ENCODE peak calls at places on chromosomes 13 and 19, in four cellular contexts. V is mucosa of gallbladder, K is cardiac muscle cell, J is testis. M is an unnamed sample.

GRCh38 chr13:41345165-41345920 is 34.3 kb downstream of the NAA16 start:
- DNase-seq in J (no peak), K (no peak), V (no peak), M (no peak)

GRCh38 chr19:56121180-56122167 is at the start of gene ZNF787:
- DNase-seq in V (peak), K (peak), J (peak), M (peak)

GRCh38 chr13:77333521-77334083 is 6.7 kb upstream of the MYCBP2 start:
- DNase-seq in V (no peak), J (no peak), K (no peak), M (no peak)

GRCh38 chr13:23516190-23516589 is 54.0 kb upstream of the TNFRSF19 start:
- DNase-seq in K (peak), J (no peak), V (no peak), M (no peak)

GRCh38 chr13:27450921-27451461 is 627 bp upstream of the MTIF3 start:
- DNase-seq in J (peak), K (peak), V (peak), M (peak)

GRCh38 chr13:91817250-91817649 is 418.8 kb downstream of the GPC5 start:
- DNase-seq in K (peak), V (no peak), J (no peak), M (no peak)

GRCh38 chr19:42441047-42441440 is 1.7 kb downstream of the CXCL17 start:
- DNase-seq in K (no peak), V (no peak), J (no peak), M (no peak)

GRCh38 chr19:9309139-9309973 is at the start of gene ZNF699:
- DNase-seq in K (peak), J (peak), V (peak), M (peak)

GRCh38 chr13:41345921-41346589 is 35.0 kb downstream of the NAA16 start:
- DNase-seq in V (no peak), J (no peak), K (peak), M (no peak)

GRCh38 chr13:109204252-109204651 is 574.8 kb downstream of the MYO16 start:
- DNase-seq in V (no peak), J (no peak), K (no peak), M (no peak)

GRCh38 chr19:57570707-57571106 is 8.0 kb downstream of the ZNF416 start:
- DNase-seq in V (no peak), J (no peak), K (no peak), M (no peak)

GRCh38 chr13:90746230-90746629 is 601.3 kb upstream of the MIR17HG start:
- DNase-seq in V (no peak), J (no peak), K (no peak), M (no peak)

GRCh38 chr13:30654430-30654829 is 36.7 kb downstream of the USPL1 start:
- DNase-seq in K (no peak), V (no peak), J (no peak), M (no peak)

GRCh38 chr19:48390188-48391099 is 907 bp downstream of the KDELR1 start:
- DNase-seq in V (peak), K (peak), J (peak), M (peak)

GRCh38 chr13:34076319-34076718 is 258.4 kb downstream of the RFC3 start:
- DNase-seq in J (no peak), K (no peak), V (no peak), M (no peak)

GRCh38 chr13:100532836-100533435 is 55.7 kb downstream of the GGACT start:
- DNase-seq in J (no peak), V (no peak), K (no peak), M (no peak)

GRCh38 chr13:53545340-53545941 is 516.8 kb downstream of the OLFM4 start:
- DNase-seq in K (no peak), V (no peak), J (no peak), M (no peak)

GRCh38 chr13:94548382-94549240 is 47.3 kb downstream of the TGDS start:
- DNase-seq in V (peak), J (peak), K (peak), M (peak)

GRCh38 chr13:32210081-32210480 is 105.1 kb downstream of the ZAR1L start:
- DNase-seq in J (no peak), K (no peak), V (no peak), M (no peak)

GRCh38 chr19:16585808-16586476 is 13.7 kb upstream of the SLC35E1 start:
- DNase-seq in K (no peak), J (no peak), V (no peak), M (no peak)

GRCh38 chr13:48976677-48977625 is 1.2 kb downstream of the FNDC3A start:
- DNase-seq in J (peak), K (no peak), V (no peak), M (no peak)

GRCh38 chr19:42606660-42607351 is 12.1 kb upstream of the CEACAM8 start:
- DNase-seq in V (peak), J (peak), K (peak), M (peak)

GRCh38 chr13:49366841-49367240 is 77.0 kb downstream of the CAB39L start:
- DNase-seq in K (peak), V (no peak), J (no peak), M (no peak)

GRCh38 chr19:14006766-14007562 is 844 bp upstream of the RFX1 start:
- DNase-seq in V (no peak), J (no peak), K (no peak), M (peak)

GRCh38 chr13:75947448-75947847 is 311.3 kb downstream of the LMO7 start:
- DNase-seq in J (no peak), V (no peak), K (no peak), M (no peak)

GRCh38 chr19:2733930-2734588 is 5.8 kb downstream of the SLC39A3 start:
- DNase-seq in J (no peak), V (no peak), K (no peak), M (no peak)

GRCh38 chr19:53915000-53915399 is 5.9 kb downstream of the CACNG7 start:
- DNase-seq in V (no peak), K (no peak), J (peak), M (no peak)

GRCh38 chr13:35743165-35743564 is 266.7 kb upstream of the MAB21L1 start:
- DNase-seq in V (no peak), J (no peak), K (no peak), M (no peak)

GRCh38 chr13:36981156-36981743 is 17.9 kb downstream of the ALG5 start:
- DNase-seq in J (no peak), K (peak), V (no peak), M (no peak)

GRCh38 chr13:110946171-110946570 is 31.3 kb upstream of the ANKRD10 start:
- DNase-seq in J (no peak), K (no peak), V (no peak), M (no peak)

GRCh38 chr13:114011226-114011625 is 37.4 kb upstream of the C13orf46 start:
- DNase-seq in J (no peak), V (no peak), K (no peak), M (no peak)

GRCh38 chr13:41554626-41555386 is 97.5 kb downstream of the RGCC start:
- DNase-seq in V (no peak), K (no peak), J (no peak), M (no peak)

GRCh38 chr13:73058741-73059459 is at the start of gene KLF5:
- DNase-seq in J (peak), V (peak), K (peak), M (peak)

GRCh38 chr13:112664501-112665203 is 25.2 kb upstream of the ATP11A start:
- DNase-seq in K (peak), V (no peak), J (no peak), M (no peak)

GRCh38 chr13:27125357-27126282 is 46.0 kb downstream of the USP12 start:
- DNase-seq in J (peak), V (no peak), K (no peak), M (no peak)

GRCh38 chr13:99974296-99974938 is 2.9 kb upstream of the ZIC5 start:
- DNase-seq in V (no peak), J (no peak), K (no peak), M (no peak)

GRCh38 chr19:38670921-38671398 is 23.5 kb downstream of the ACTN4 start:
- DNase-seq in K (no peak), J (no peak), V (no peak), M (no peak)

GRCh38 chr19:12350890-12351197 is 14.6 kb downstream of the ZNF442 start:
- DNase-seq in J (no peak), V (no peak), K (no peak), M (no peak)

GRCh38 chr13:29963086-29963485 is 112.7 kb upstream of the UBL3 start:
- DNase-seq in J (no peak), V (no peak), K (no peak), M (no peak)

M was measured in adrenal gland.